ENCODE peak calls at places on chromosomes 6 and 20, in six cellular contexts. X, A, T, E, O and P are unnamed samples.

GRCh38 chr20:20024942-20025341 is 7.8 kb downstream of the NAA20 start:
- DNase-seq in T (no peak), X (no peak), E (no peak), O (peak; percentile 27), A (peak; percentile 70), P (no peak)

GRCh38 chr6:125198285-125199009 is 44.9 kb downstream of the TPD52L1 start:
- DNase-seq in X (no peak), A (no peak), T (no peak), E (no peak), O (no peak), P (no peak)

GRCh38 chr20:49466114-49466912 is 16.2 kb downstream of the KCNB1 start:
- DNase-seq in A (no peak), X (no peak), T (no peak), O (no peak), E (no peak), P (no peak)

GRCh38 chr6:43402819-43403218 is 24.5 kb upstream of the ABCC10 start:
- DNase-seq in A (no peak), T (no peak), X (no peak), E (no peak), O (peak; percentile 28), P (no peak)

GRCh38 chr6:45002390-45002789 is 325.7 kb upstream of the RUNX2 start:
- DNase-seq in E (no peak), O (no peak), X (no peak), T (no peak), A (peak; percentile 0), P (no peak)

GRCh38 chr20:49887251-49887827 is 28.0 kb downstream of the SPATA2 start:
- DNase-seq in O (no peak), A (peak; percentile 38), E (no peak), T (no peak), X (no peak), P (no peak)

GRCh38 chr6:117482240-117483003 is at the start of gene DCBLD1:
- DNase-seq in O (peak; percentile 86), X (peak; percentile 61), A (peak; percentile 70), T (peak; percentile 84), E (no peak), P (peak; percentile 86)

GRCh38 chr6:151009576-151009975 is 144.1 kb downstream of the MTHFD1L start:
- DNase-seq in E (peak; percentile 34), O (no peak), A (no peak), X (no peak), T (peak; percentile 74), P (no peak)

GRCh38 chr6:38095054-38095453 is 275.5 kb downstream of the ZFAND3 start:
- DNase-seq in A (peak; percentile 79), X (no peak), E (no peak), T (no peak), O (peak; percentile 59), P (peak; percentile 65)

GRCh38 chr20:8291873-8292272 is 159.8 kb downstream of the PLCB1 start:
- DNase-seq in A (peak; percentile 77), T (no peak), O (peak; percentile 33), E (no peak), X (no peak), P (peak; percentile 64)

GRCh38 chr6:98574991-98575390 is 259.4 kb upstream of the POU3F2 start:
- DNase-seq in T (no peak), E (no peak), X (no peak), A (no peak), O (no peak), P (no peak)
- H2AFZ ChIP-seq in T (no peak overlapping the region), E (no peak overlapping the region), X (peak overlapping the region; percentile 31), A (no peak overlapping the region), O (no peak overlapping the region), P (no peak overlapping the region)

GRCh38 chr6:105994522-105995402 is 91.4 kb upstream of the PRDM1 start:
- DNase-seq in O (peak; percentile 90), A (peak; percentile 78), E (no peak), X (peak; percentile 67), T (peak; percentile 72), P (peak; percentile 82)
- H3K23ac ChIP-seq in O (peak overlapping the region; percentile 30), A (peak overlapping the region; percentile 100), E (no peak overlapping the region), X (peak overlapping the region; percentile 34), T (no peak overlapping the region), P (no peak overlapping the region)

GRCh38 chr6:236519-236918 is 55.8 kb upstream of the DUSP22 start:
- DNase-seq in X (no peak), T (no peak), O (no peak), E (no peak), A (no peak), P (no peak)
- H3K9ac ChIP-seq in X (no peak overlapping the region), T (no peak overlapping the region), O (peak overlapping the region; percentile 89), E (no peak overlapping the region), A (no peak overlapping the region), P (no peak overlapping the region)

GRCh38 chr6:89352329-89353117 is at the start of gene UBE2J1:
- DNase-seq in E (no peak), X (peak; percentile 84), A (peak; percentile 94), T (peak; percentile 80), O (peak; percentile 95), P (peak; percentile 97)
- H2AFZ ChIP-seq in E (peak within 1 kb of the TSS; percentile 43), X (peak within 1 kb of the TSS; percentile 97), A (peak within 1 kb of the TSS; percentile 92), T (no peak within 1 kb of the TSS), O (peak within 1 kb of the TSS; percentile 82), P (peak within 1 kb of the TSS; percentile 92)

GRCh38 chr6:149037026-149037734 is 280.3 kb upstream of the TAB2 start:
- DNase-seq in O (no peak), X (peak; percentile 21), E (no peak), T (no peak), A (peak; percentile 89), P (no peak)
- H3K23ac ChIP-seq in O (no peak overlapping the region), X (no peak overlapping the region), E (no peak overlapping the region), T (no peak overlapping the region), A (peak overlapping the region; percentile 82), P (peak overlapping the region; percentile 18)

GRCh38 chr6:165662671-165663282 is at the start of gene PDE10A:
- DNase-seq in E (no peak), X (peak; percentile 68), A (peak; percentile 55), T (peak; percentile 65), O (peak; percentile 54), P (peak; percentile 75)
- H3K9ac ChIP-seq in E (no peak within 1 kb of the TSS), X (peak within 1 kb of the TSS; percentile 94), A (peak within 1 kb of the TSS; percentile 37), T (no peak within 1 kb of the TSS), O (no peak within 1 kb of the TSS), P (peak within 1 kb of the TSS; percentile 10)

GRCh38 chr6:20313086-20313485 is 88.6 kb upstream of the E2F3 start:
- DNase-seq in X (no peak), T (no peak), A (no peak), O (no peak), E (no peak), P (no peak)
- H2AFZ ChIP-seq in X (no peak overlapping the region), T (no peak overlapping the region), A (peak overlapping the region; percentile 6), O (no peak overlapping the region), E (peak overlapping the region; percentile 47), P (no peak overlapping the region)

DNA sequence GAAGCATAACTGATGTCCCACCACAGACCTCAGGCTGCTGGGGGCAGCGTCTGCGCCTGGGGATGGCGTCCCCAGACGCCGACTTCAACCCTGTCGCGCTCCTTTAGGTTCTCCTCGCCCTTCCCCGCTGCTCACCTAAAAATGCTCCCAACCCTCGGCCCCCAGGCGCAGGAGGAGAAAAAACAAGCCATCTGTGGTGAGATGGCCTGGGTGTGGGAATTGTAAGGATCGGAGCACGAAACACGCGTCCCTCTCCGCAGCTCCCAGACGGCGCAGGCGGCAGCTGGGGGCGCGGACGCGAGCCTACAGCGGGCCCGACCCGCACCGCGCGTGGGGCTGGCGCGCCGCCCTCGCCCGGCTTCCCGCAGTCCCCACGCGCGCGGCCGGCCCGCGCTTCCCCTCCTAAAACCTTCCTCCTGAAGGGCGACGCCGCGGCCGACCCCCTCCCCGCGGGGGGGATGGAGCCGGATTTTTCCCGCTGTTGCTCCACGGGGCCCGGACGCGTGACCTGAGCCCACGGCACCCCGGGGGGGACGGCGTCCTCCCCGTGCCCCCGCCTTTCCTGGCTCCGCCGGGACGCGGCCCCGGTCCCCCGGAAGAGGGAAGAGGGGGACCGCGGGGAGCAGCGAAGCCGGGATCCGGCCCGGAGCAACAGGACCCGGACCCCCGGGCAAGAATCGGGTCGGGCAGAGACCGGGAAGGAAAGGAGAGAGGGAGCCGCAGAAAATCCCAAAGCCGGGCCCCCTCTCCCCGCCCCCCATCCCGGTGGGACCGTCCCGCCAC is 609 bp downstream of the EPB41L2 start:
- DNase-seq in T (peak; percentile 32), X (peak; percentile 18), A (no peak), E (no peak), O (peak; percentile 40), P (peak; percentile 1)
- H3K23ac ChIP-seq in T (no peak overlapping the region), X (peak overlapping the region; percentile 52), A (peak overlapping the region; percentile 75), E (no peak overlapping the region), O (no peak overlapping the region), P (no peak overlapping the region)